ENCODE peak calls at places on chromosomes 2 and 18, in seven cellular contexts. Q is activated CD4-positive, alpha-beta T cell treated with anti-CD3 and anti-CD28 coated beads for 24 hours; P is T-helper 9 cell; G is NCI-H1417; W is A172; Z is iPS DF 19.7; F is M059J. J is an unnamed sample.

GRCh38 chr18:24019641-24020331 is 5.2 kb downstream of the TTC39C start:
- DNase-seq in Q (no peak), P (peak; percentile 23), G (no peak), W (no peak), Z (no peak), F (no peak), J (no peak)

GRCh38 chr2:36059684-36060083 is 295.9 kb upstream of the CRIM1 start:
- DNase-seq in Q (no peak), P (no peak), G (no peak), W (no peak), Z (no peak), F (no peak), J (no peak)

GRCh38 chr2:150466770-150467640 is 20.5 kb downstream of the RND3 start:
- DNase-seq in Q (no peak), P (no peak), G (no peak), W (peak; percentile 21), Z (no peak), F (peak; percentile 69), J (no peak)

GRCh38 chr2:168521342-168521741 is 65.3 kb downstream of the CERS6 start:
- DNase-seq in Q (no peak), P (no peak), G (no peak), W (no peak), Z (no peak), F (no peak), J (no peak)

GRCh38 chr18:3923750-3924149 is 473.8 kb downstream of the TGIF1 start:
- DNase-seq in Q (no peak), P (no peak), G (no peak), W (peak; percentile 4), Z (no peak), F (peak; percentile 5), J (no peak)

GRCh38 chr2:113407446-113408099 is 29.9 kb upstream of the ZNG1B start:
- DNase-seq in Q (no peak), P (no peak), G (no peak), W (peak; percentile 22), Z (no peak), F (peak; percentile 33), J (no peak)

GRCh38 chr2:197092431-197092830 is 165.9 kb upstream of the PGAP1 start:
- DNase-seq in Q (no peak), P (no peak), G (peak; percentile 67), W (no peak), Z (no peak), F (no peak), J (no peak)

GRCh38 chr18:49898421-49898820 is 85.1 kb upstream of the ACAA2 start:
- DNase-seq in Q (peak; percentile 36), P (peak; percentile 58), G (no peak), W (peak; percentile 58), Z (no peak), F (peak; percentile 72), J (peak; percentile 75)

GRCh38 chr18:65761636-65762310 is 11.0 kb downstream of the CDH7 start:
- DNase-seq in Q (no peak), P (no peak), G (peak; percentile 60), W (no peak), Z (no peak), F (no peak), J (no peak)

GRCh38 chr2:211216221-211216620 is 659.8 kb downstream of the CPS1 start:
- DNase-seq in Q (no peak), P (no peak), G (no peak), W (no peak), Z (peak; percentile 5), F (peak; percentile 7), J (no peak)

GRCh38 chr2:9815076-9815475 is 28.2 kb upstream of the TAF1B start:
- DNase-seq in Q (no peak), P (no peak), G (no peak), W (no peak), Z (no peak), F (no peak), J (peak; percentile 17)

GRCh38 chr2:64143154-64144056 is 815 bp downstream of the PELI1 start:
- DNase-seq in Q (no peak), P (peak; percentile 29), G (peak; percentile 92), W (peak; percentile 16), Z (no peak), F (peak; percentile 34), J (no peak)

GRCh38 chr2:26605195-26605968 is 35.8 kb downstream of the CIB4 start:
- DNase-seq in Q (peak; percentile 6), P (no peak), G (peak; percentile 83), W (peak; percentile 65), Z (peak; percentile 72), F (peak; percentile 48), J (no peak)

GRCh38 chr2:145091011-145091744 is 571.3 kb upstream of the ZEB2 start:
- DNase-seq in Q (no peak), P (no peak), G (no peak), W (peak; percentile 38), Z (no peak), F (peak; percentile 66), J (no peak)

GRCh38 chr18:7370812-7371211 is 139.9 kb downstream of the LRRC30 start:
- DNase-seq in Q (no peak), P (no peak), G (no peak), W (no peak), Z (no peak), F (no peak), J (no peak)

GRCh38 chr18:48418409-48419267 is 9.5 kb upstream of the ZBTB7C start:
- DNase-seq in Q (no peak), P (no peak), G (no peak), W (no peak), Z (no peak), F (peak; percentile 50), J (no peak)

GRCh38 chr2:165082479-165082878 is 121.4 kb downstream of the SCN3A start:
- DNase-seq in Q (no peak), P (no peak), G (no peak), W (no peak), Z (no peak), F (no peak), J (no peak)

GRCh38 chr2:167626961-167627360 is 620.4 kb downstream of the STK39 start:
- DNase-seq in Q (no peak), P (no peak), G (no peak), W (no peak), Z (no peak), F (no peak), J (no peak)

GRCh38 chr2:4973973-4974372 is 718.2 kb upstream of the SOX11 start:
- DNase-seq in Q (no peak), P (no peak), G (no peak), W (no peak), Z (no peak), F (no peak), J (no peak)

GRCh38 chr2:221517362-221518121 is 54.6 kb downstream of the EPHA4 start:
- DNase-seq in Q (peak; percentile 14), P (peak; percentile 68), G (peak; percentile 11), W (peak; percentile 92), Z (no peak), F (peak; percentile 83), J (no peak)

GRCh38 chr2:774436-774835 is 97.2 kb upstream of the TMEM18 start:
- DNase-seq in Q (no peak), P (no peak), G (no peak), W (no peak), Z (peak; percentile 17), F (peak; percentile 9), J (no peak)

GRCh38 chr2:85057236-85057635 is 76.0 kb upstream of the TCF7L1 start:
- DNase-seq in Q (no peak), P (no peak), G (no peak), W (no peak), Z (no peak), F (peak; percentile 32), J (no peak)